ENCODE peak calls at places on chromosomes 7 and 10, in ten cellular contexts. One of them, this sample, is unnamed.

GRCh38 chr10:57716884-57717283 is 550.8 kb downstream of the IPMK start:
- DNase-seq in endothelial cell: no peak
- DNase-seq in H9: no peak
- DNase-seq in AG04450: no peak
- DNase-seq in Panc1: no peak
- DNase-seq in fibroblast of lung: peak
- DNase-seq in HFFc6: peak
- DNase-seq in fibroblast of mammary gland: peak
- DNase-seq in left ventricle myocardium inferior: no peak
- DNase-seq in DND-41: no peak
- DNase-seq in this sample: no peak

GRCh38 chr10:124325658-124325965 is 93.1 kb downstream of the OAT start:
- DNase-seq in endothelial cell: no peak
- DNase-seq in H9: no peak
- DNase-seq in AG04450: no peak
- DNase-seq in Panc1: no peak
- DNase-seq in fibroblast of lung: no peak
- DNase-seq in HFFc6: no peak
- DNase-seq in fibroblast of mammary gland: no peak
- DNase-seq in left ventricle myocardium inferior: no peak
- DNase-seq in DND-41: no peak
- DNase-seq in this sample: no peak

GRCh38 chr10:120833222-120833928 is 17.8 kb upstream of the WDR11 start:
- DNase-seq in endothelial cell: no peak
- DNase-seq in H9: no peak
- DNase-seq in AG04450: no peak
- DNase-seq in Panc1: no peak
- DNase-seq in fibroblast of lung: no peak
- DNase-seq in HFFc6: no peak
- DNase-seq in fibroblast of mammary gland: peak
- DNase-seq in left ventricle myocardium inferior: no peak
- DNase-seq in DND-41: no peak
- DNase-seq in this sample: no peak

GRCh38 chr7:100629117-100629711 is 12.1 kb downstream of the TFR2 start:
- DNase-seq in endothelial cell: peak
- DNase-seq in H9: peak
- DNase-seq in AG04450: no peak
- DNase-seq in Panc1: no peak
- DNase-seq in fibroblast of lung: no peak
- DNase-seq in HFFc6: no peak
- DNase-seq in fibroblast of mammary gland: peak
- DNase-seq in left ventricle myocardium inferior: no peak
- DNase-seq in DND-41: peak
- DNase-seq in this sample: peak

GRCh38 chr7:138603549-138604324 is 97.4 kb downstream of the SVOPL start:
- DNase-seq in endothelial cell: no peak
- DNase-seq in H9: no peak
- DNase-seq in AG04450: no peak
- DNase-seq in Panc1: no peak
- DNase-seq in fibroblast of lung: peak
- DNase-seq in HFFc6: no peak
- DNase-seq in fibroblast of mammary gland: peak
- DNase-seq in left ventricle myocardium inferior: no peak
- DNase-seq in DND-41: no peak
- DNase-seq in this sample: no peak

GRCh38 chr10:97373456-97373855 is 27.7 kb downstream of the RRP12 start:
- DNase-seq in endothelial cell: no peak
- DNase-seq in H9: no peak
- DNase-seq in AG04450: no peak
- DNase-seq in Panc1: no peak
- DNase-seq in fibroblast of lung: no peak
- DNase-seq in HFFc6: no peak
- DNase-seq in fibroblast of mammary gland: no peak
- DNase-seq in left ventricle myocardium inferior: no peak
- DNase-seq in DND-41: no peak
- DNase-seq in this sample: no peak

GRCh38 chr7:130943336-130943901 is 209.4 kb upstream of the KLF14 start:
- DNase-seq in endothelial cell: no peak
- DNase-seq in H9: no peak
- DNase-seq in AG04450: peak
- DNase-seq in Panc1: peak
- DNase-seq in fibroblast of lung: peak
- DNase-seq in HFFc6: peak
- DNase-seq in fibroblast of mammary gland: peak
- DNase-seq in left ventricle myocardium inferior: no peak
- DNase-seq in DND-41: no peak
- DNase-seq in this sample: no peak

GRCh38 chr7:10474048-10474447 is 499.6 kb upstream of the PHF14 start:
- DNase-seq in endothelial cell: no peak
- DNase-seq in H9: no peak
- DNase-seq in AG04450: no peak
- DNase-seq in Panc1: no peak
- DNase-seq in fibroblast of lung: peak
- DNase-seq in HFFc6: no peak
- DNase-seq in fibroblast of mammary gland: peak
- DNase-seq in left ventricle myocardium inferior: no peak
- DNase-seq in DND-41: no peak
- DNase-seq in this sample: no peak

GRCh38 chr7:131625817-131626372 is 69.5 kb upstream of the PODXL start:
- DNase-seq in endothelial cell: peak
- DNase-seq in H9: peak
- DNase-seq in AG04450: peak
- DNase-seq in Panc1: peak
- DNase-seq in fibroblast of lung: peak
- DNase-seq in HFFc6: peak
- DNase-seq in fibroblast of mammary gland: peak
- DNase-seq in left ventricle myocardium inferior: peak
- DNase-seq in DND-41: no peak
- DNase-seq in this sample: peak

GRCh38 chr10:24814568-24815313 is 91.1 kb upstream of the ARHGAP21 start:
- DNase-seq in endothelial cell: no peak
- DNase-seq in H9: no peak
- DNase-seq in AG04450: no peak
- DNase-seq in Panc1: peak
- DNase-seq in fibroblast of lung: peak
- DNase-seq in HFFc6: peak
- DNase-seq in fibroblast of mammary gland: peak
- DNase-seq in left ventricle myocardium inferior: no peak
- DNase-seq in DND-41: no peak
- DNase-seq in this sample: no peak

DNA sequence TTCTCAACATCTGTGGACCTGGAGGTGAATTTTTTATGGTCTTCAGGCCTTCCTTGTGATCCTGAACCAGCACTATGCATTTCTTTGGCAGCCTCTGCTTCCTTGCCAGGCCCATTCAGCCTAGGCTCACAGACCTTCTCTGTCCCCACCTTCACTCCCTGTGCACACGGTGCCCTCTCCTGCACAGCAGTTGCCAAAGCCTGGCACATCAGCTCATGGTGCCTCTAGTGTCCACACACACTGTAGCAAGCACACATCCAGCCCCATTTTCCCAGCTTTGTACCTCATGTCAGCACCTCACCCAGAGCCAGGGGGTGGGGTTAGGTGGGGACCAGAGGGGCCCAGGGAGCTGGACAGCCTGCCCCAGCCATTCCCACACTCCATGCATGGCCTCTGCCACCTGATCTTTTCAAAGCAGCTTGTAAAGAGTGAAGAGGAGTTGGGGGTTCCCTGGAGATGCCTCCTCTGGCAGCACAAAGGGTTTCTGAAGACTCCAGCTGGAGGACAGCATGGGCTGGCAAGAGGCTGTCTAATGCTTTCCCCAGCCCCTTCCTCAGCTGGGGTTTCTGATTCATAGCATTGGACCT is 57.9 kb upstream of the TMEM72 start:
- DNase-seq in endothelial cell: no peak
- DNase-seq in H9: no peak
- DNase-seq in AG04450: no peak
- DNase-seq in Panc1: no peak
- DNase-seq in fibroblast of lung: peak
- DNase-seq in HFFc6: peak
- DNase-seq in fibroblast of mammary gland: peak
- DNase-seq in left ventricle myocardium inferior: no peak
- DNase-seq in DND-41: no peak
- DNase-seq in this sample: no peak
- TF ChIP-seq CTCF in endothelial cell: no peak
- TF ChIP-seq CTCF in H9: peak
- TF ChIP-seq CTCF in AG04450: peak
- TF ChIP-seq CTCF in Panc1: no peak
- TF ChIP-seq CTCF in fibroblast of lung: peak
- TF ChIP-seq CTCF in HFFc6: peak
- TF ChIP-seq CTCF in fibroblast of mammary gland: peak
- TF ChIP-seq CTCF in left ventricle myocardium inferior: peak
- TF ChIP-seq CTCF in DND-41: peak
- TF ChIP-seq CTCF in this sample: no peak

GRCh38 chr10:52818019-52818418 is 45.4 kb upstream of the MBL2 start:
- DNase-seq in endothelial cell: peak
- DNase-seq in H9: no peak
- DNase-seq in AG04450: no peak
- DNase-seq in Panc1: peak
- DNase-seq in fibroblast of lung: peak
- DNase-seq in HFFc6: peak
- DNase-seq in fibroblast of mammary gland: peak
- DNase-seq in left ventricle myocardium inferior: no peak
- DNase-seq in DND-41: peak
- DNase-seq in this sample: no peak

GRCh38 chr10:52820316-52820715 is 47.7 kb upstream of the MBL2 start:
- DNase-seq in endothelial cell: no peak
- DNase-seq in H9: no peak
- DNase-seq in AG04450: no peak
- DNase-seq in Panc1: no peak
- DNase-seq in fibroblast of lung: no peak
- DNase-seq in HFFc6: no peak
- DNase-seq in fibroblast of mammary gland: no peak
- DNase-seq in left ventricle myocardium inferior: no peak
- DNase-seq in DND-41: no peak
- DNase-seq in this sample: no peak

GRCh38 chr10:52814506-52814905 is 41.9 kb upstream of the MBL2 start:
- DNase-seq in endothelial cell: no peak
- DNase-seq in H9: no peak
- DNase-seq in AG04450: no peak
- DNase-seq in Panc1: no peak
- DNase-seq in fibroblast of lung: no peak
- DNase-seq in HFFc6: no peak
- DNase-seq in fibroblast of mammary gland: no peak
- DNase-seq in left ventricle myocardium inferior: no peak
- DNase-seq in DND-41: peak
- DNase-seq in this sample: no peak
- TF ChIP-seq CTCF in endothelial cell: no peak
- TF ChIP-seq CTCF in H9: no peak
- TF ChIP-seq CTCF in AG04450: no peak
- TF ChIP-seq CTCF in Panc1: no peak
- TF ChIP-seq CTCF in fibroblast of lung: no peak
- TF ChIP-seq CTCF in HFFc6: no peak
- TF ChIP-seq CTCF in fibroblast of mammary gland: no peak
- TF ChIP-seq CTCF in left ventricle myocardium inferior: no peak
- TF ChIP-seq CTCF in DND-41: no peak
- TF ChIP-seq CTCF in this sample: no peak

GRCh38 chr7:8443871-8444756 is 10.7 kb downstream of the NXPH1 start:
- DNase-seq in endothelial cell: peak
- DNase-seq in H9: peak
- DNase-seq in AG04450: no peak
- DNase-seq in Panc1: no peak
- DNase-seq in fibroblast of lung: no peak
- DNase-seq in HFFc6: no peak
- DNase-seq in fibroblast of mammary gland: peak
- DNase-seq in left ventricle myocardium inferior: no peak
- DNase-seq in DND-41: no peak
- DNase-seq in this sample: peak
- TF ChIP-seq CTCF in endothelial cell: peak
- TF ChIP-seq CTCF in H9: peak
- TF ChIP-seq CTCF in AG04450: no peak
- TF ChIP-seq CTCF in Panc1: no peak
- TF ChIP-seq CTCF in fibroblast of lung: peak
- TF ChIP-seq CTCF in HFFc6: no peak
- TF ChIP-seq CTCF in fibroblast of mammary gland: peak
- TF ChIP-seq CTCF in left ventricle myocardium inferior: no peak
- TF ChIP-seq CTCF in DND-41: peak
- TF ChIP-seq CTCF in this sample: peak

GRCh38 chr7:4166340-4166739 is 515.8 kb upstream of the FOXK1 start:
- DNase-seq in endothelial cell: no peak
- DNase-seq in H9: no peak
- DNase-seq in AG04450: no peak
- DNase-seq in Panc1: no peak
- DNase-seq in fibroblast of lung: no peak
- DNase-seq in HFFc6: no peak
- DNase-seq in fibroblast of mammary gland: no peak
- DNase-seq in left ventricle myocardium inferior: no peak
- DNase-seq in DND-41: no peak
- DNase-seq in this sample: no peak

GRCh38 chr7:4166807-4167206 is 515.3 kb upstream of the FOXK1 start:
- DNase-seq in endothelial cell: no peak
- DNase-seq in H9: no peak
- DNase-seq in AG04450: no peak
- DNase-seq in Panc1: no peak
- DNase-seq in fibroblast of lung: no peak
- DNase-seq in HFFc6: no peak
- DNase-seq in fibroblast of mammary gland: no peak
- DNase-seq in left ventricle myocardium inferior: no peak
- DNase-seq in DND-41: no peak
- DNase-seq in this sample: no peak

GRCh38 chr7:4162845-4163564 is 519.1 kb upstream of the FOXK1 start:
- DNase-seq in endothelial cell: no peak
- DNase-seq in H9: no peak
- DNase-seq in AG04450: no peak
- DNase-seq in Panc1: no peak
- DNase-seq in fibroblast of lung: no peak
- DNase-seq in HFFc6: no peak
- DNase-seq in fibroblast of mammary gland: no peak
- DNase-seq in left ventricle myocardium inferior: peak
- DNase-seq in DND-41: no peak
- DNase-seq in this sample: no peak

GRCh38 chr7:4163565-4164203 is 518.4 kb upstream of the FOXK1 start:
- DNase-seq in endothelial cell: no peak
- DNase-seq in H9: no peak
- DNase-seq in AG04450: no peak
- DNase-seq in Panc1: no peak
- DNase-seq in fibroblast of lung: no peak
- DNase-seq in HFFc6: no peak
- DNase-seq in fibroblast of mammary gland: no peak
- DNase-seq in left ventricle myocardium inferior: no peak
- DNase-seq in DND-41: no peak
- DNase-seq in this sample: no peak

GRCh38 chr7:4164556-4164955 is 517.5 kb upstream of the FOXK1 start:
- DNase-seq in endothelial cell: no peak
- DNase-seq in H9: peak
- DNase-seq in AG04450: no peak
- DNase-seq in Panc1: no peak
- DNase-seq in fibroblast of lung: no peak
- DNase-seq in HFFc6: no peak
- DNase-seq in fibroblast of mammary gland: no peak
- DNase-seq in left ventricle myocardium inferior: no peak
- DNase-seq in DND-41: no peak
- DNase-seq in this sample: no peak
- TF ChIP-seq CTCF in endothelial cell: no peak
- TF ChIP-seq CTCF in H9: peak
- TF ChIP-seq CTCF in AG04450: no peak
- TF ChIP-seq CTCF in Panc1: no peak
- TF ChIP-seq CTCF in fibroblast of lung: no peak
- TF ChIP-seq CTCF in HFFc6: no peak
- TF ChIP-seq CTCF in fibroblast of mammary gland: no peak
- TF ChIP-seq CTCF in left ventricle myocardium inferior: no peak
- TF ChIP-seq CTCF in DND-41: no peak
- TF ChIP-seq CTCF in this sample: no peak